ENCODE peak calls at places on chromosomes 6 and 20, in five cellular contexts. One of them, this sample, is unnamed.

GRCh38 chr6:124054034-124054433 is 250.4 kb downstream of the NKAIN2 start:
- DNase-seq in lung: no peak
- DNase-seq in GM19239: no peak
- DNase-seq in transverse colon: no peak
- DNase-seq in activated T-helper 1 cell treated with anti-CD3 and anti-CD28 coated beads, Interleukin-2, amount 50 U/mL, for 16 hours: no peak
- DNase-seq in this sample: no peak

GRCh38 chr20:48826064-48826463 is 1.7 kb downstream of the PREX1 start:
- DNase-seq in activated T-helper 1 cell treated with anti-CD3 and anti-CD28 coated beads, Interleukin-2, amount 50 U/mL, for 16 hours: no peak
- DNase-seq in lung: no peak
- DNase-seq in transverse colon: no peak
- DNase-seq in GM19239: no peak
- DNase-seq in this sample: no peak

GRCh38 chr6:4180653-4181255 is 45.4 kb upstream of the ECI2 start:
- DNase-seq in GM19239: no peak
- DNase-seq in transverse colon: no peak
- DNase-seq in lung: peak
- DNase-seq in activated T-helper 1 cell treated with anti-CD3 and anti-CD28 coated beads, Interleukin-2, amount 50 U/mL, for 16 hours: no peak
- DNase-seq in this sample: no peak

GRCh38 chr20:37382539-37383120 is 36.7 kb downstream of the SRC start:
- DNase-seq in lung: no peak
- DNase-seq in activated T-helper 1 cell treated with anti-CD3 and anti-CD28 coated beads, Interleukin-2, amount 50 U/mL, for 16 hours: no peak
- DNase-seq in transverse colon: no peak
- DNase-seq in GM19239: no peak
- DNase-seq in this sample: no peak

GRCh38 chr6:117938324-117938995 is 31.4 kb downstream of the SLC35F1 start:
- DNase-seq in activated T-helper 1 cell treated with anti-CD3 and anti-CD28 coated beads, Interleukin-2, amount 50 U/mL, for 16 hours: no peak
- DNase-seq in lung: no peak
- DNase-seq in transverse colon: no peak
- DNase-seq in GM19239: no peak
- DNase-seq in this sample: no peak

GRCh38 chr6:150391890-150392289 is 23.1 kb downstream of the IYD start:
- DNase-seq in transverse colon: no peak
- DNase-seq in lung: no peak
- DNase-seq in GM19239: no peak
- DNase-seq in activated T-helper 1 cell treated with anti-CD3 and anti-CD28 coated beads, Interleukin-2, amount 50 U/mL, for 16 hours: no peak
- DNase-seq in this sample: no peak

GRCh38 chr6:161135695-161136591 is 137.9 kb downstream of the AGPAT4 start:
- DNase-seq in lung: no peak
- DNase-seq in activated T-helper 1 cell treated with anti-CD3 and anti-CD28 coated beads, Interleukin-2, amount 50 U/mL, for 16 hours: no peak
- DNase-seq in transverse colon: no peak
- DNase-seq in GM19239: no peak
- DNase-seq in this sample: no peak

GRCh38 chr20:63522981-63523611 is 2.5 kb downstream of the PPDPF start:
- DNase-seq in GM19239: no peak
- DNase-seq in activated T-helper 1 cell treated with anti-CD3 and anti-CD28 coated beads, Interleukin-2, amount 50 U/mL, for 16 hours: no peak
- DNase-seq in transverse colon: no peak
- DNase-seq in lung: no peak
- DNase-seq in this sample: no peak